ENCODE peak calls at places on chromosome 4, in five cellular contexts. One of them, this sample, is unnamed.

GRCh38 chr4:169005453-169006099 is 4.5 kb downstream of the CBR4 start:
- DNase-seq in cardiac muscle cell: peak; percentile 35
- DNase-seq in hepatocyte: peak; percentile 19
- DNase-seq in heart right ventricle: no peak
- DNase-seq in tibial nerve: no peak
- DNase-seq in this sample: no peak

GRCh38 chr4:81472249-81473085 is 760 bp upstream of the RASGEF1B start:
- DNase-seq in cardiac muscle cell: peak; percentile 70
- DNase-seq in hepatocyte: peak; percentile 69
- DNase-seq in heart right ventricle: peak; percentile 27
- DNase-seq in tibial nerve: peak; percentile 35
- DNase-seq in this sample: no peak

GRCh38 chr4:134691915-134692314 is 490.3 kb upstream of the PABPC4L start:
- DNase-seq in cardiac muscle cell: no peak
- DNase-seq in hepatocyte: no peak
- DNase-seq in heart right ventricle: no peak
- DNase-seq in tibial nerve: no peak
- DNase-seq in this sample: peak; percentile 36

GRCh38 chr4:4734425-4734824 is 125.0 kb upstream of the MSX1 start:
- DNase-seq in cardiac muscle cell: no peak
- DNase-seq in hepatocyte: no peak
- DNase-seq in heart right ventricle: no peak
- DNase-seq in tibial nerve: no peak
- DNase-seq in this sample: no peak

GRCh38 chr4:53617101-53617680 is 25.9 kb upstream of the LNX1 start:
- DNase-seq in cardiac muscle cell: no peak
- DNase-seq in hepatocyte: no peak
- DNase-seq in heart right ventricle: no peak
- DNase-seq in tibial nerve: no peak
- DNase-seq in this sample: no peak

GRCh38 chr4:6331018-6331417 is 61.4 kb downstream of the WFS1 start:
- DNase-seq in cardiac muscle cell: peak; percentile 27
- DNase-seq in hepatocyte: peak; percentile 28
- DNase-seq in heart right ventricle: no peak
- DNase-seq in tibial nerve: no peak
- DNase-seq in this sample: no peak

GRCh38 chr4:75980576-75980975 is 10.2 kb downstream of the SDAD1 start:
- DNase-seq in cardiac muscle cell: no peak
- DNase-seq in hepatocyte: no peak
- DNase-seq in heart right ventricle: no peak
- DNase-seq in tibial nerve: no peak
- DNase-seq in this sample: no peak

GRCh38 chr4:56530269-56531148 is 24.9 kb downstream of the ARL9 start:
- DNase-seq in cardiac muscle cell: peak; percentile 87
- DNase-seq in hepatocyte: peak; percentile 91
- DNase-seq in heart right ventricle: peak; percentile 83
- DNase-seq in tibial nerve: peak; percentile 78
- DNase-seq in this sample: peak; percentile 14

DNA sequence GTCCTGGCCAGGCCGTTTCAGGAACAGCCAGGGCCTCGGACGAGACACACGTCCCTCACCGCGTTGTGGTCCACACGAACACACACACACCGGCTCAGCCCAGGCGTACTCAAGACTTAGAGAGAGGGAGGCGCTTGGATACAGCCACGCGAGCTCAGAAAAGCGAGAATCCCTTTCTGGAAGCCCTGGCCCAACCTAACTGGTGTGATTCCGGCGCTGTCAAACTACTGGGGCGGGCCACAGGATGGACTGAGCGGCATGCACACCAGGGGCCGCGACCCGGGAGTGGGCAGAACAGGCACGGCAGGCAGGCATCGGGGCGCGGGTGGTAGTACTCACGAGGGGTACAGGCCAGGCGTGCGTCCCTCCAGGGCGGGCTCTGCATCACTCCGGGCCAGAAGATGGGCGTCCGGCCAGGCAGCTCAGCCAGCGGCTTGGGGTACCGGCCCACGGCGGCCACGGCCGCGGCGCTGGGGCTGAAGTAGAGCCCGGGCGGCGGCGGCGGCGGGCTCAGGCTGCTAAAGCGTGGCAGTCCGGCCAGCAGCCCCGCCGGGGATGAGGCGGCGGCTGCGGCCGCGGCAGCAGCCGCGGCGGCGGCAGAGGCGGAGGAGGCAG is 1.8 kb downstream of the NKX6-1 start:
- DNase-seq in cardiac muscle cell: no peak
- DNase-seq in hepatocyte: no peak
- DNase-seq in heart right ventricle: no peak
- DNase-seq in tibial nerve: no peak
- DNase-seq in this sample: no peak
- H3K4me3 ChIP-seq in cardiac muscle cell: no peak overlapping the region
- H3K4me3 ChIP-seq in hepatocyte: no peak overlapping the region
- H3K4me3 ChIP-seq in heart right ventricle: peak overlapping the region; percentile 39
- H3K4me3 ChIP-seq in tibial nerve: no peak overlapping the region
- H3K4me3 ChIP-seq in this sample: peak overlapping the region; percentile 44

GRCh38 chr4:121026034-121026433 is 46.3 kb downstream of the NDNF start:
- DNase-seq in cardiac muscle cell: no peak
- DNase-seq in hepatocyte: no peak
- DNase-seq in heart right ventricle: no peak
- DNase-seq in tibial nerve: no peak
- DNase-seq in this sample: no peak
- H3K27me3 ChIP-seq in cardiac muscle cell: no peaks in the 10 kb centered on the region
- H3K27me3 ChIP-seq in hepatocyte: no peaks in the 10 kb centered on the region
- H3K27me3 ChIP-seq in heart right ventricle: no peaks in the 10 kb centered on the region
- H3K27me3 ChIP-seq in tibial nerve: no peaks in the 10 kb centered on the region
- H3K27me3 ChIP-seq in this sample: no peaks in the 10 kb centered on the region

DNA sequence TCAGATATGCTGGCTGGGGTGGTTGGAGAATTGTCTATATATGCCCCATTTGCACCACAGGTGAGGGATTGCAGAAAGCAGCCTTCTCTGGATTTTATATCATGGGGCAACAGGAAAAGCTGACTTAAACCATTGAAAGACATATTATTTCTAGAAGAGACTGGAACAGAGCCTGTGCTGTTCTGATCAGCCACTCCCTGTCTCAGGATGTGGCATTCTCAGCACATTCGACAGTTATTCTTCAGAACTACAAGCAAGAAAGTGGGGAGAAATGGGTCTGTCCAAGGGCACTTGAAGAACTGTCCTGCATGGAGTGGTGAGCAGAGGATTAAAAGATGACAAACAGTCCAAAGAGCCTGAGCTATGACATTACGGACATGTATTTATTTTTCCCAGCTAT is 67.8 kb upstream of the EPHA5 start:
- DNase-seq in cardiac muscle cell: no peak
- DNase-seq in hepatocyte: no peak
- DNase-seq in heart right ventricle: no peak
- DNase-seq in tibial nerve: no peak
- DNase-seq in this sample: no peak
- H3K4me3 ChIP-seq in cardiac muscle cell: no peak overlapping the region
- H3K4me3 ChIP-seq in hepatocyte: no peak overlapping the region
- H3K4me3 ChIP-seq in heart right ventricle: no peak overlapping the region
- H3K4me3 ChIP-seq in tibial nerve: no peak overlapping the region
- H3K4me3 ChIP-seq in this sample: no peak overlapping the region

GRCh38 chr4:112704991-112705845 is 68.3 kb downstream of the LARP7 start:
- DNase-seq in cardiac muscle cell: peak; percentile 67
- DNase-seq in hepatocyte: peak; percentile 74
- DNase-seq in heart right ventricle: peak; percentile 38
- DNase-seq in tibial nerve: peak; percentile 19
- DNase-seq in this sample: peak; percentile 1
- H3K27me3 ChIP-seq in cardiac muscle cell: peaks cover 4% of the 10 kb centered on the region
- H3K27me3 ChIP-seq in hepatocyte: peaks cover 70% of the 10 kb centered on the region
- H3K27me3 ChIP-seq in heart right ventricle: peaks cover 66% of the 10 kb centered on the region
- H3K27me3 ChIP-seq in tibial nerve: no peaks in the 10 kb centered on the region
- H3K27me3 ChIP-seq in this sample: peaks cover 16% of the 10 kb centered on the region

DNA sequence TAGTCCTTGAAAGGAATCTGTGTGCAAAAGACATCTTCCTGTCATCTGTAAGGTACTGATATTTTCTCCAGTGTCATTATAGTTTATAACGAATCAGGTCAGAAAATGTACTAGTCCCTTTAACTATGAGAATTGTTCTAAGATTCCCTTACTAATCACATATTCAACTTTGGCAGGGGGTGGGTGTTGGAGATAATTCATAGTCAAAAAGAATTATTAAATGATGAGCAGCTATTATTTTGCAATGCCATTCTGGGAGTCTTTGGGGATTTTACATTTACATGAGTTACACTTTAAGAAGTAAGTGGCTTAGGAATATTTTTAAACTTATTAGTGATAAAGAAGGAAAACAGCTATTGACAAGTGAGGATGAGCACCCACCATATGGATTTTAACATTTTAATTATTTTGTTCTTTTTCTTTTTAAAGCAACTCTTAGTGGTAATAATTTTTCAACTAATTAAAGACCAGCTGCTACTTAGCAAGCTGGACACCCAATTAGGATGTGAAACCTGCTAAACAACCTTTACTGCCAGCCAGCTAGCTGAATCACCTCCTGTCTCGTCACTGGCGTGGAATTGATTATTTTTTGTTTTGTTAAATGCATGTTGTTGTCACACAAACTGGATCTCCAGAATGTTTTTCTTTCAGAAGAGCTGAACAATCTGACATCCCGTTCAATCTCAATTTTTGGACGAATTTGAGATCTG is 219.3 kb downstream of the ARAP2 start:
- DNase-seq in cardiac muscle cell: no peak
- DNase-seq in hepatocyte: no peak
- DNase-seq in heart right ventricle: no peak
- DNase-seq in tibial nerve: no peak
- DNase-seq in this sample: no peak
- H3K4me3 ChIP-seq in cardiac muscle cell: no peak overlapping the region
- H3K4me3 ChIP-seq in hepatocyte: no peak overlapping the region
- H3K4me3 ChIP-seq in heart right ventricle: no peak overlapping the region
- H3K4me3 ChIP-seq in tibial nerve: no peak overlapping the region
- H3K4me3 ChIP-seq in this sample: no peak overlapping the region

GRCh38 chr4:112514449-112515277 is 1.3 kb downstream of the NEUROG2 start:
- DNase-seq in cardiac muscle cell: no peak
- DNase-seq in hepatocyte: peak; percentile 28
- DNase-seq in heart right ventricle: no peak
- DNase-seq in tibial nerve: no peak
- DNase-seq in this sample: no peak
- H3K27me3 ChIP-seq in cardiac muscle cell: peaks cover 100% of the 10 kb centered on the region
- H3K27me3 ChIP-seq in hepatocyte: peaks cover 98% of the 10 kb centered on the region
- H3K27me3 ChIP-seq in heart right ventricle: peaks cover 100% of the 10 kb centered on the region
- H3K27me3 ChIP-seq in tibial nerve: peaks cover 2% of the 10 kb centered on the region
- H3K27me3 ChIP-seq in this sample: peaks cover 62% of the 10 kb centered on the region

GRCh38 chr4:74794341-74794801 is at the start of gene BTC:
- DNase-seq in cardiac muscle cell: peak; percentile 22
- DNase-seq in hepatocyte: peak; percentile 49
- DNase-seq in heart right ventricle: peak; percentile 18
- DNase-seq in tibial nerve: no peak
- DNase-seq in this sample: no peak
- H3K4me3 ChIP-seq in cardiac muscle cell: peak within 1 kb of the TSS; percentile 38
- H3K4me3 ChIP-seq in hepatocyte: peak within 1 kb of the TSS; percentile 58
- H3K4me3 ChIP-seq in heart right ventricle: peak within 1 kb of the TSS; percentile 57
- H3K4me3 ChIP-seq in tibial nerve: peak within 1 kb of the TSS; percentile 37
- H3K4me3 ChIP-seq in this sample: peak within 1 kb of the TSS; percentile 38

This sample was measured in BJ.